ENCODE peak calls at places on chromosomes 5 and 9, in five cellular contexts. V is GM18507; C is WTC11; A is NCI-H345; H is CD8-positive, alpha-beta T cell. K is an unnamed sample.

GRCh38 chr5:166165600-166165999 is 2125.8 kb upstream of the WWC1 start:
- DNase-seq in A (peak), C (peak), V (no peak), H (no peak), K (no peak)

GRCh38 chr9:116632990-116633441 is 54.1 kb upstream of the TRIM32 start:
- DNase-seq in A (no peak), V (no peak), H (no peak), C (no peak), K (no peak)

GRCh38 chr5:74316064-74316586 is 324.4 kb downstream of the ENC1 start:
- DNase-seq in A (no peak), C (no peak), H (no peak), V (no peak), K (no peak)

GRCh38 chr5:87105577-87105976 is 162.1 kb upstream of the RASA1 start:
- DNase-seq in A (no peak), V (no peak), H (no peak), C (no peak), K (no peak)

GRCh38 chr5:175652741-175653663 is 4.9 kb upstream of the HRH2 start:
- DNase-seq in V (peak), C (no peak), A (no peak), H (peak), K (no peak)

GRCh38 chr9:123929177-123929869 is 603 bp downstream of the DENND1A start:
- DNase-seq in C (peak), V (no peak), A (peak), H (no peak), K (no peak)

GRCh38 chr9:136663311-136663679 is 579 bp downstream of the EGFL7 start:
- DNase-seq in H (no peak), C (no peak), V (no peak), A (no peak), K (no peak)

GRCh38 chr9:136994885-136995224 is 1.5 kb downstream of the CLIC3 start:
- DNase-seq in H (no peak), V (no peak), A (no peak), C (no peak), K (no peak)

GRCh38 chr9:85941966-85942912 is 1.3 kb downstream of the NAA35 start:
- DNase-seq in C (no peak), A (no peak), V (no peak), H (no peak), K (no peak)

GRCh38 chr9:93200449-93200742 is 16.5 kb downstream of the WNK2 start:
- DNase-seq in A (no peak), V (no peak), H (no peak), C (no peak), K (no peak)

GRCh38 chr9:69078581-69078980 is 43.0 kb downstream of the FXN start:
- DNase-seq in V (no peak), A (no peak), H (no peak), C (no peak), K (no peak)

GRCh38 chr5:82808960-82809359 is 268.2 kb downstream of the TMEM167A start:
- DNase-seq in C (no peak), A (no peak), V (no peak), H (no peak), K (no peak)

GRCh38 chr9:125467341-125467740 is 205.7 kb downstream of the GAPVD1 start:
- DNase-seq in V (no peak), H (no peak), C (no peak), A (no peak), K (no peak)

GRCh38 chr9:93577045-93577939 is 908 bp downstream of the PHF2 start:
- DNase-seq in A (no peak), C (no peak), H (no peak), V (no peak), K (peak)

GRCh38 chr5:159230657-159231056 is 21.3 kb upstream of the RNF145 start:
- DNase-seq in A (no peak), H (no peak), V (no peak), C (no peak), K (no peak)

GRCh38 chr9:116288658-116289057 is 135.1 kb downstream of the PAPPA start:
- DNase-seq in H (no peak), C (no peak), V (no peak), A (no peak), K (no peak)

GRCh38 chr5:67266654-67267350 is 70.2 kb upstream of the CD180 start:
- DNase-seq in C (no peak), V (no peak), A (no peak), H (no peak), K (no peak)

GRCh38 chr5:1522601-1523479 is 920 bp downstream of the LPCAT1 start:
- DNase-seq in H (no peak), V (no peak), A (peak), C (peak), K (no peak)

GRCh38 chr5:68419637-68420452 is 204.3 kb downstream of the PIK3R1 start:
- DNase-seq in C (no peak), A (no peak), H (no peak), V (no peak), K (no peak)

GRCh38 chr9:86096382-86096781 is 3.0 kb downstream of the GOLM1 start:
- DNase-seq in C (no peak), A (no peak), H (no peak), V (no peak), K (no peak)

GRCh38 chr9:122307925-122308324 is 43.2 kb downstream of the MRRF start:
- DNase-seq in A (no peak), H (no peak), C (no peak), V (no peak), K (no peak)

GRCh38 chr9:115985657-115986056 is 167.9 kb upstream of the PAPPA start:
- DNase-seq in A (no peak), H (no peak), V (no peak), C (no peak), K (no peak)

GRCh38 chr5:144812770-144813169 is 642.1 kb downstream of the KCTD16 start:
- DNase-seq in H (no peak), A (no peak), C (no peak), V (no peak), K (no peak)

GRCh38 chr9:133275105-133276000 is at the start of gene ABO:
- DNase-seq in A (no peak), H (no peak), C (peak), V (no peak), K (no peak)